ENCODE peak calls at places on chromosomes 6 and 20, in eight cellular contexts. C is HL-60; B is HCT116; W is CD8-positive, alpha-beta T cell; K is psoas muscle; L is adrenal gland; A is heart right ventricle; M is cardiac muscle cell. R is an unnamed sample.

GRCh38 chr20:53582574-53583351 is 10.9 kb downstream of the ZNF217 start:
- DNase-seq in C (peak), B (no peak), W (peak), K (no peak), L (no peak), A (no peak), M (no peak), R (peak)

GRCh38 chr20:5770987-5771318 is 20.8 kb downstream of the SHLD1 start:
- DNase-seq in C (no peak), B (no peak), W (no peak), K (no peak), L (no peak), A (no peak), M (no peak), R (no peak)

GRCh38 chr6:149031545-149032317 is 284.9 kb downstream of the UST start:
- DNase-seq in C (no peak), B (peak), W (no peak), K (no peak), L (peak), A (no peak), M (no peak), R (no peak)

GRCh38 chr20:4435210-4435609 is 286.5 kb upstream of the PRND start:
- DNase-seq in C (no peak), B (no peak), W (no peak), K (no peak), L (no peak), A (no peak), M (no peak), R (no peak)

GRCh38 chr6:48423640-48424365 is 312.8 kb upstream of the PTCHD4 start:
- DNase-seq in C (no peak), B (no peak), W (no peak), K (no peak), L (no peak), A (no peak), M (no peak), R (no peak)

GRCh38 chr20:19017104-19017690 is 195.2 kb upstream of the SLC24A3 start:
- DNase-seq in C (no peak), B (no peak), W (no peak), K (no peak), L (no peak), A (no peak), M (no peak), R (peak)

GRCh38 chr6:145836767-145837166 is 22.2 kb upstream of the FBXO30 start:
- DNase-seq in C (no peak), B (no peak), W (no peak), K (no peak), L (no peak), A (no peak), M (no peak), R (no peak)

GRCh38 chr6:148492654-148493290 is 150.1 kb downstream of the SASH1 start:
- DNase-seq in C (no peak), B (no peak), W (no peak), K (no peak), L (no peak), A (no peak), M (no peak), R (no peak)

GRCh38 chr6:44771647-44772415 is 384.3 kb downstream of the CDC5L start:
- DNase-seq in C (no peak), B (no peak), W (no peak), K (no peak), L (no peak), A (no peak), M (no peak), R (no peak)

GRCh38 chr20:1888796-1889463 is 6.3 kb upstream of the SIRPA start:
- DNase-seq in C (peak), B (no peak), W (no peak), K (peak), L (no peak), A (no peak), M (no peak), R (no peak)

GRCh38 chr6:118881440-118882313 is 12.3 kb upstream of the ASF1A start:
- DNase-seq in C (no peak), B (no peak), W (no peak), K (no peak), L (no peak), A (no peak), M (no peak), R (no peak)
- H3K27ac ChIP-seq in C (no peak), B (no peak), W (no peak), K (no peak), L (no peak), A (peak), M (no peak), R (no peak)

GRCh38 chr6:2351090-2351489 is 105.7 kb upstream of the GMDS start:
- DNase-seq in C (no peak), B (no peak), W (no peak), K (no peak), L (no peak), A (no peak), M (no peak), R (no peak)

GRCh38 chr6:2351807-2352431 is 106.5 kb upstream of the GMDS start:
- DNase-seq in C (no peak), B (no peak), W (no peak), K (no peak), L (no peak), A (no peak), M (no peak), R (no peak)

GRCh38 chr6:2353412-2354137 is 108.2 kb upstream of the GMDS start:
- DNase-seq in C (peak), B (peak), W (peak), K (no peak), L (peak), A (peak), M (peak), R (peak)

GRCh38 chr6:2355155-2355554 is 109.8 kb upstream of the GMDS start:
- DNase-seq in C (no peak), B (no peak), W (no peak), K (no peak), L (no peak), A (no peak), M (no peak), R (no peak)

DNA sequence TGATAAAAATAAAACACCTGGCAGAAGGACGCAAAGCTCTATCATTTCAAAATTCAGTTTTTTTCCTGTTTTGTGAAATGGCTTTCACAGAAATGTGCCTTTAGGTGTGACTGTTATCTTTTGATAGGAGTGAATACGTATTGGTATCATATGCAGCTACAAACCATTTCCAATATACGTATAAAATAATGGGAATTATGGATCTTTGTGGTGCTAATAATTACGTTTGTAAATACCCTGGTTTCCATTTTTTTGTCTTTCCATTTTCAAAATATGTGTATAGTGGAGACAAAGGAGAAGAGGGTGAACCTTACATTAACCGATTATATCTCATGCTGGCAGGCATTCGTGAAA is 108.7 kb upstream of the GMDS start:
- DNase-seq in C (no peak), B (no peak), W (no peak), K (no peak), L (no peak), A (no peak), M (no peak), R (no peak)
- H3K4me3 ChIP-seq in C (no peak), B (no peak), W (no peak), K (no peak), L (no peak), A (no peak), M (no peak), R (no peak)

DNA sequence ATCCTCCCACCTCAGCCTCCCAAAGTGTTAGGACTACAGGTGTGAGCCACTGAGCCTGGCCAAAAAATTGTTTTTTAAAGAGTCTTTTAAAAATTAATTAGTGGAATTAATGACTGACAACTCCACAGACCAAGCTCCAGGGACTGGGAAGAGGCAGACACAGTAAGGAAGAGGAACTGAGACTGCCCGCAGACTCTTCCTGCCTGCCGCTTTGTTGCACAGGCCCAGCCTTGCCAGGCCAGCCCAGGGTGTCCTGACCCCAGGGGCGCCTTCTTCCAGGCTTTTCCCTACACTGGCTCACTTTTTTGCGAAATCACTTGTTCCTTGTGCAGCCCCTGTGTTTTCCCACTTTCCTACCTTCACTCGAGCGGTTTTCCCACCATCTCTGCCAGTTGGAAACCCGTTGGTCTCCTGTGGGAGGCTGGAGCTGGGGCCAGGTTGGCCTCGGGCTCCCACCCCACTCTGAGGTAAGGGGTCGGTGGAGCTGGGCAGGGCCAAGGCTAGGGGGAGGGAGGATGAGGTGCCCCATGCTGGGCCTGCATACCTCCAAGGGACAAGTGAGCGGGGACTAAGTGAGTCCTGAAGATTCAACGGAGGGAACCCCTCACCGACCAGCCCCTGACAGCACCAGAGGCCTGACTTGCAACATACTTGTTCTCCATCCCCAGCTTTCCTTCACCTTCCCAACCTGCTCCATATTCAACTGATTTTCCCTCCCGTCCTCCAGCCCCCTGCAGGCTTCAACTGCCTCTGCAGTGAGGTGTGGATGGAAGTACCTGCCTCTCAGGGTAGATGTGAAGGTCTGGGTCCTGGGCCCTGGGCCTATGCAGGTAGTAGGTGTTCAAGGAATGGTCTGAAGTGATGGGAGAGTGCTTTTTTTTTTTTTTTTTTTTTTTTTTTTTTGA is 23.5 kb upstream of the SMIM29 start:
- DNase-seq in C (no peak), B (no peak), W (no peak), K (no peak), L (no peak), A (no peak), M (no peak), R (peak)
- TF ChIP-seq CTCF in C (no peak), B (peak), W (no peak), K (no peak), L (no peak), A (no peak), M (no peak), R (no peak)

GRCh38 chr20:63635431-63636141 is 8.7 kb upstream of the GMEB2 start:
- DNase-seq in C (no peak), B (no peak), W (peak), K (no peak), L (no peak), A (no peak), M (no peak), R (no peak)
- H3K27ac ChIP-seq in C (peak), B (no peak), W (peak), K (no peak), L (no peak), A (no peak), M (no peak), R (peak)

GRCh38 chr6:42569102-42570028 is 5.5 kb downstream of the UBR2 start:
- DNase-seq in C (no peak), B (no peak), W (no peak), K (no peak), L (no peak), A (no peak), M (no peak), R (no peak)

GRCh38 chr6:42564496-42564890 is 664 bp downstream of the UBR2 start:
- DNase-seq in C (no peak), B (no peak), W (no peak), K (no peak), L (no peak), A (no peak), M (no peak), R (no peak)

GRCh38 chr6:42562788-42563187 is 1.0 kb upstream of the UBR2 start:
- DNase-seq in C (no peak), B (no peak), W (no peak), K (no peak), L (no peak), A (no peak), M (no peak), R (no peak)

GRCh38 chr6:42563697-42564495 is at the start of gene UBR2:
- DNase-seq in C (peak), B (peak), W (peak), K (peak), L (peak), A (peak), M (peak), R (peak)

DNA sequence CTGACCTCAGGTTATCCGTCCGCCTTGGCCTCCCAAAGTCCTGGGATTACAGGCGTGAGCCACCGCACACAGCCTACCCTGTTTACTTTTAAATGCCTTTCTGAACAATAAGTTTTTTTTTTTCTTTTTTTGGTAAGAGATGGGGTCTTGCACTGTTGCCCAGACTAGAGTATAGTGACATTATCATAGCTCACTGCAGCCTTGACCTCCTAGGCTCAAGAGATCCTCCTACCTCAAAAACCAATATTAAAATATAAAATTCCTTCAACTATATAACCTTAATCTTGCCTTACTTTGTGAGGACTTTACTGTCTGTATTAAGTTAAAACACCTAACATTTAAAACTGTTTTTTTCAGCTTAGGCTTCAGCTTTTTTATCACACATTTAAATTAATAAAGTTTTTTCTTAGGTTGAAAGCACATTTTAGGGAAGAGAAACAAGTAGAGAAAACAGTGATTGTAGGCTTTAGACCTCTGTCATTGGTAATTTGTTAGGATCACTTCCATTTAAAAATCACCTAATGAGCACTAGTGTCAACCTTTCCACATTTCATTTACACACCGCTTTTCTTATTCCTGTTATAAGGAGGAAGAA is 2.9 kb downstream of the UBR2 start:
- DNase-seq in C (no peak), B (no peak), W (no peak), K (no peak), L (no peak), A (no peak), M (no peak), R (no peak)
- H3K4me3 ChIP-seq in C (no peak), B (no peak), W (no peak), K (peak), L (no peak), A (peak), M (no peak), R (no peak)

DNA sequence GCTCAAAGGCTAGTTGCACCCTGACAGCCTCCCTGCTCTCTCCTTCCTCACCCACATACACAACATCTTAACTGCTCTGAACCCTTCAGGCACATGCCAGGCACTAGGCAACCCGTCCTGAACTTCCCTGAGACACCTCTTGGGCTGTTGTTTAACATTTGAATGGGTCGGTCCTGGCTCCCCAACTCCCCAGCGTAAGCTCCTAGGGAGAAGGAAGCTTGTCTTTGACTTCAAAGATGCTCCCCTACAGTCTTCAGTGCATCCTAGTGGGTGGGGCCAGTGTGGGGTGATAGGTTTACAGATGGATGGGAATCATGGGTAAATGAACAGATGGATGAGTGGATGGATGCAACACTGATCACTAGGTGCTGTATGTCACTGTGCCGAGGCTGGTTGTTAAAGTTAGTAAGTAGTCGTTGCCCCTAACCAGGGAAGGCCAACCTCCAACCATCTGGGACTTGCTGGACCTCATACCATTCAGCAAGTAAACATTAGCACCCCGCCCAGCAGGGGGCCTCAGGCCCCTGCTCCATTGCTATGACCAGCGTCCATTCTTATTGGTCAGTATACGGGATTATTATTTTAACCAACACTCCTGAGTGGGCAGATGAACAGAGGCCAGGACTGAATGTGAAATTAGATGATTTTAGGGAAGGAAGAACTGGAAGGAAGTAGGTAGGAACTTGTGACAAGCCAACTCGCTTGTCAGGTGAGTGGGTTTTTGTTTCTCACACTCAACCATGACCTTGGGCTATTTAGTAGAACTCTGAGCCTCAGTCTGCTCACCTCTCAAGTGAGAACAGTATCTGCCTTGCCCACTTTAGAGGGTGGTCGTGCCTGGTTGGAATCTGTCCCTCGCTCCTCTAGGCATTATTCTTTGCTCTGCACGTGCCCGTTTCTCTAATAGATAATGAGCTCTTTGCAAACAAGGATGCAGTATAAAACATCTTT is 82.9 kb upstream of the FOXP4 start:
- DNase-seq in C (no peak), B (peak), W (no peak), K (peak), L (peak), A (peak), M (peak), R (peak)
- TF ChIP-seq CTCF in C (peak), B (peak), W (no peak), K (peak), L (peak), A (peak), M (peak), R (peak)